ENCODE peak calls at places on chromosome 22, in seven cellular contexts. U, B, I, O, Z, S and V are unnamed samples.

GRCh38 chr22:50282361-50283144 is 12.4 kb upstream of the MAPK11 start:
- DNase-seq in U (no peak), B (no peak), I (no peak), O (peak; percentile 77), Z (peak; percentile 75), S (no peak), V (peak; percentile 88)

GRCh38 chr22:44776535-44777363 is 24.4 kb downstream of the ARHGAP8 start:
- DNase-seq in U (no peak), B (no peak), I (no peak), O (no peak), Z (peak; percentile 51), S (no peak), V (no peak)

GRCh38 chr22:48253136-48253535 is 1490.7 kb downstream of the TBC1D22A start:
- DNase-seq in U (no peak), B (no peak), I (no peak), O (no peak), Z (no peak), S (no peak), V (no peak)

GRCh38 chr22:29947410-29948387 is 64.7 kb downstream of the MTMR3 start:
- DNase-seq in U (no peak), B (no peak), I (no peak), O (no peak), Z (no peak), S (no peak), V (no peak)

GRCh38 chr22:32999039-32999861 is 58.9 kb downstream of the SYN3 start:
- DNase-seq in U (no peak), B (no peak), I (no peak), O (no peak), Z (no peak), S (no peak), V (no peak)

GRCh38 chr22:48192920-48193319 is 1430.5 kb downstream of the TBC1D22A start:
- DNase-seq in U (no peak), B (no peak), I (no peak), O (no peak), Z (no peak), S (no peak), V (no peak)

GRCh38 chr22:49658902-49659280 is 168.8 kb downstream of the BRD1 start:
- DNase-seq in U (no peak), B (no peak), I (no peak), O (no peak), Z (no peak), S (no peak), V (no peak)

GRCh38 chr22:30882181-30882771 is 86.3 kb downstream of the MORC2 start:
- DNase-seq in U (no peak), B (no peak), I (no peak), O (no peak), Z (no peak), S (no peak), V (peak; percentile 17)

GRCh38 chr22:45615364-45615763 is 56.3 kb upstream of the ATXN10 start:
- DNase-seq in U (no peak), B (no peak), I (no peak), O (no peak), Z (no peak), S (no peak), V (no peak)

GRCh38 chr22:45240137-45240809 is 421 bp downstream of the KIAA0930 start:
- DNase-seq in U (peak; percentile 57), B (no peak), I (peak; percentile 53), O (peak; percentile 41), Z (no peak), S (no peak), V (peak; percentile 48)

GRCh38 chr22:46050916-46051614 is 74.1 kb upstream of the WNT7B start:
- DNase-seq in U (no peak), B (no peak), I (peak; percentile 4), O (no peak), Z (no peak), S (no peak), V (peak; percentile 5)

GRCh38 chr22:45235101-45235777 is 5.5 kb downstream of the KIAA0930 start:
- DNase-seq in U (peak; percentile 88), B (no peak), I (no peak), O (no peak), Z (no peak), S (peak; percentile 35), V (peak; percentile 38)

GRCh38 chr22:29695129-29695926 is 24.5 kb upstream of the CABP7 start:
- DNase-seq in U (no peak), B (no peak), I (peak; percentile 93), O (no peak), Z (no peak), S (no peak), V (no peak)

GRCh38 chr22:42996646-42997365 is 18.1 kb downstream of the PACSIN2 start:
- DNase-seq in U (no peak), B (no peak), I (no peak), O (no peak), Z (no peak), S (no peak), V (peak; percentile 71)

GRCh38 chr22:33861216-33861875 is 58.9 kb downstream of the LARGE1 start:
- DNase-seq in U (no peak), B (no peak), I (no peak), O (no peak), Z (no peak), S (no peak), V (no peak)

GRCh38 chr22:25496396-25497064 is 67.9 kb upstream of the GRK3 start:
- DNase-seq in U (no peak), B (no peak), I (no peak), O (no peak), Z (no peak), S (no peak), V (no peak)

GRCh38 chr22:41596776-41597634 is 7.4 kb upstream of the PMM1 start:
- DNase-seq in U (peak; percentile 39), B (no peak), I (peak; percentile 81), O (peak; percentile 57), Z (peak; percentile 89), S (peak; percentile 34), V (peak; percentile 80)

GRCh38 chr22:43897751-43898261 is 6.0 kb upstream of the PNPLA5 start:
- DNase-seq in U (no peak), B (no peak), I (no peak), O (no peak), Z (no peak), S (no peak), V (no peak)

GRCh38 chr22:42811510-42811909 is 45.6 kb downstream of the ARFGAP3 start:
- DNase-seq in U (no peak), B (no peak), I (no peak), O (no peak), Z (no peak), S (no peak), V (no peak)

GRCh38 chr22:28608546-28608945 is 71.1 kb downstream of the TTC28 start:
- DNase-seq in U (no peak), B (no peak), I (no peak), O (no peak), Z (peak; percentile 36), S (no peak), V (no peak)

GRCh38 chr22:27116295-27116694 is 458.9 kb downstream of the MIAT start:
- DNase-seq in U (no peak), B (no peak), I (no peak), O (no peak), Z (no peak), S (no peak), V (no peak)

GRCh38 chr22:37565830-37566229 is 5.5 kb downstream of the CDC42EP1 start:
- DNase-seq in U (no peak), B (no peak), I (no peak), O (no peak), Z (no peak), S (no peak), V (no peak)

GRCh38 chr22:37567991-37568390 is 7.7 kb downstream of the CDC42EP1 start:
- DNase-seq in U (no peak), B (no peak), I (no peak), O (no peak), Z (no peak), S (no peak), V (no peak)

GRCh38 chr22:37566329-37566837 is 6.1 kb downstream of the CDC42EP1 start:
- DNase-seq in U (peak; percentile 37), B (no peak), I (no peak), O (no peak), Z (no peak), S (no peak), V (peak; percentile 35)

GRCh38 chr22:37568448-37569008 is 8.2 kb downstream of the CDC42EP1 start:
- DNase-seq in U (no peak), B (no peak), I (no peak), O (no peak), Z (no peak), S (no peak), V (no peak)

DNA sequence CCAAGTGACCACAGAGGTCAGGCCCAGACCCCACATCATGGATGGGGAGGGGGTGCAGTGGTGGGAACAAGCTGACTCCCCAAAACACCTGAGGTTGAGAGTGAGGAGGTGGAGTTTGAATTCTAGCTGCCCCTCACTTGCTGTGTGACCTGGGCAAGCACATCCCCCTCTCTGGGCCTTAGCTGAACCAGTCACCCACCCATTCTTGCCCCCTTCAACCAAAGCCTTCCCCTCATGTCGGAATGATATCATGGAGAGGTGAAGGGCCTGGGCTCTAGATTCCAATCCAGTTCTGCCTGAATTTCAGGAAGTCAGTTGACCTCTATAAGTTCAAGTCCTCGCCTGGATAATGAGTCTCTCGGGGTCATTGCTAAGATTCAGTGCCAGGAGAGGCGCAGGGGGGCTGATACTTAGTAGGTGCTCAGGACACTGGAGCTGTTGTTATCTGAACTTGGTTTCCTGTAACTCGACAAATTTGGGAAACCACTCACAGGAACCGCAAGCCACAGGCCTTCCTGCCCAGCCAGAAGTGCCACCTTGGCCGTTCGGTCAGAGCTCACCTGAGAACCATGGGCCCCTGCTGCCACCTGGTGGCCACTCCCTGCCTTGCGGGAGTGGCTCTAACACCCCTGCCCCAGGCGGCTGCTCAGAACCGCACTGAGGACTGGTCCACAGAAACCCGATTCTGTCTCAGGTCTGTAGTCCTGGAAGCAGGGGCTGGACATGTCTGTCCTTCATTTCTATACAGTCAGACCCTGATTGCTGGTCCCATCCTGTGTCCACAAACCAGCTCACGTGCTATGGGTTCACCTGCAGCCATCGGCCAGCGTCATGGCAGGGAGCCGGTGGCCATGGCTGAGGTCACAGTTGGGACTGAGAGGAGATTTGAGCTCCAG is 6.9 kb downstream of the CDC42EP1 start:
- DNase-seq in U (peak; percentile 84), B (no peak), I (peak; percentile 87), O (peak; percentile 96), Z (peak; percentile 91), S (peak; percentile 79), V (peak; percentile 95)
- H3K4me3 ChIP-seq in U (no peak overlapping the region), B (no peak overlapping the region), I (no peak overlapping the region), O (no peak overlapping the region), Z (no peak overlapping the region), S (no peak overlapping the region), V (no peak overlapping the region)

GRCh38 chr22:35616043-35616442 is 1.1 kb downstream of the MB start:
- DNase-seq in U (no peak), B (no peak), I (no peak), O (no peak), Z (no peak), S (no peak), V (no peak)
- H3K4me3 ChIP-seq in U (no peak overlapping the region), B (no peak overlapping the region), I (no peak overlapping the region), O (no peak overlapping the region), Z (no peak overlapping the region), S (peak overlapping the region; percentile 59), V (no peak overlapping the region)

DNA sequence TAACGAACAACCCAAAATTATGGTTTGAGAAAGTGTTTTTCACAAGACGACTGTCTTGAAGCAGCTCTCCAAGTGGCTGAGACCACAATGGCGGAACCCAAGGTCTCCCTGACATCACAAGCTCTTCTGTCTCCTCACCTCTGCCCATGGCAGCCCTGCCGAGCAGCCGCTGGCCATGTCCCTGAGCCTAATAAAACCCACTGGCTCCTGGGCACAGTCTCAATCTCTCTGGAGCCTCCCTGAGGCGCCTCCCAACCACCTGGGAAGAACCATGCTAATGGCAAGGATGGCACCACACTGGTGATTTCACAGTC is 50.0 kb downstream of the CLTCL1 start:
- DNase-seq in U (no peak), B (no peak), I (no peak), O (no peak), Z (no peak), S (no peak), V (no peak)
- H3K4me3 ChIP-seq in U (no peak overlapping the region), B (no peak overlapping the region), I (no peak overlapping the region), O (no peak overlapping the region), Z (no peak overlapping the region), S (no peak overlapping the region), V (no peak overlapping the region)

GRCh38 chr22:47178339-47178738 is 415.9 kb downstream of the TBC1D22A start:
- DNase-seq in U (no peak), B (no peak), I (no peak), O (no peak), Z (no peak), S (no peak), V (no peak)
- H3K4me3 ChIP-seq in U (no peak overlapping the region), B (no peak overlapping the region), I (no peak overlapping the region), O (no peak overlapping the region), Z (no peak overlapping the region), S (no peak overlapping the region), V (no peak overlapping the region)